ENCODE peak calls at places on chromosomes 16 and 17, in eight cellular contexts. One of them, this sample, is unnamed.

GRCh38 chr16:48949636-48950035 is 332.0 kb downstream of the CBLN1 start:
- DNase-seq in adrenal gland: no peak
- DNase-seq in fibroblast of the aortic adventitia: peak
- DNase-seq in AG04450: no peak
- DNase-seq in OCI-LY7: no peak
- DNase-seq in HFF-Myc: no peak
- DNase-seq in heart right ventricle: no peak
- DNase-seq in uterus: no peak
- DNase-seq in this sample: no peak

GRCh38 chr17:61410100-61410551 is 10.5 kb downstream of the TBX2 start:
- DNase-seq in adrenal gland: peak
- DNase-seq in fibroblast of the aortic adventitia: no peak
- DNase-seq in AG04450: no peak
- DNase-seq in OCI-LY7: no peak
- DNase-seq in HFF-Myc: no peak
- DNase-seq in heart right ventricle: no peak
- DNase-seq in uterus: no peak
- DNase-seq in this sample: peak

GRCh38 chr16:10971560-10971961 is 27.2 kb downstream of the CLEC16A start:
- DNase-seq in adrenal gland: peak
- DNase-seq in fibroblast of the aortic adventitia: peak
- DNase-seq in AG04450: peak
- DNase-seq in OCI-LY7: peak
- DNase-seq in HFF-Myc: peak
- DNase-seq in heart right ventricle: no peak
- DNase-seq in uterus: peak
- DNase-seq in this sample: peak

GRCh38 chr16:13883266-13883665 is 36.7 kb upstream of the ERCC4 start:
- DNase-seq in adrenal gland: no peak
- DNase-seq in fibroblast of the aortic adventitia: no peak
- DNase-seq in AG04450: no peak
- DNase-seq in OCI-LY7: no peak
- DNase-seq in HFF-Myc: no peak
- DNase-seq in heart right ventricle: no peak
- DNase-seq in uterus: no peak
- DNase-seq in this sample: no peak

GRCh38 chr16:25106567-25107465 is 4.7 kb upstream of the LCMT1 start:
- DNase-seq in adrenal gland: peak
- DNase-seq in fibroblast of the aortic adventitia: peak
- DNase-seq in AG04450: peak
- DNase-seq in OCI-LY7: no peak
- DNase-seq in HFF-Myc: peak
- DNase-seq in heart right ventricle: peak
- DNase-seq in uterus: peak
- DNase-seq in this sample: peak

GRCh38 chr17:73042809-73043685 is 49.4 kb downstream of the SLC39A11 start:
- DNase-seq in adrenal gland: no peak
- DNase-seq in fibroblast of the aortic adventitia: peak
- DNase-seq in AG04450: no peak
- DNase-seq in OCI-LY7: no peak
- DNase-seq in HFF-Myc: no peak
- DNase-seq in heart right ventricle: no peak
- DNase-seq in uterus: no peak
- DNase-seq in this sample: no peak

GRCh38 chr16:5951486-5951885 is 853.9 kb upstream of the EEF2KMT start:
- DNase-seq in adrenal gland: no peak
- DNase-seq in fibroblast of the aortic adventitia: no peak
- DNase-seq in AG04450: no peak
- DNase-seq in OCI-LY7: no peak
- DNase-seq in HFF-Myc: no peak
- DNase-seq in heart right ventricle: no peak
- DNase-seq in uterus: no peak
- DNase-seq in this sample: no peak

GRCh38 chr17:28406478-28406824 is 439 bp upstream of the SLC46A1 start:
- DNase-seq in adrenal gland: peak
- DNase-seq in fibroblast of the aortic adventitia: no peak
- DNase-seq in AG04450: no peak
- DNase-seq in OCI-LY7: no peak
- DNase-seq in HFF-Myc: no peak
- DNase-seq in heart right ventricle: no peak
- DNase-seq in uterus: no peak
- DNase-seq in this sample: no peak

DNA sequence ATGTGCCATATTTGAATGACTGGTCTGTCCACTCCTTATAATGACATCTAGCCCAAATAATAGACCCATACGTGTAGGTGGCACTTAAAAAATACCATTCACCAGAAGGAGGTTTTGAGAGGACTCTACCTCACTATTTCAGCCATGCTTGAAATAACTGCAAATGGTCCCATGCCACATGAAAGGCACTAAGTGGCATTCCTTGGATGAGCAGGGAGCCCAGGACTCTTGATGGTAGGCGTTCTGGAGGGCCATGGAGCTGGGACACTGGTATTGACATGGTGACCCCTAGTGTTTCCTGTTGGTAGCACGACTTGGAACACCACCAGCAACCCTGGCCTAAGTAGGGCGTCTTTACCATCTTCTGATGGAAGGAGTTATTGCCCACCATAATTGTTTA is 148.7 kb upstream of the ZFHX3 start:
- DNase-seq in adrenal gland: peak
- DNase-seq in fibroblast of the aortic adventitia: peak
- DNase-seq in AG04450: no peak
- DNase-seq in OCI-LY7: peak
- DNase-seq in HFF-Myc: no peak
- DNase-seq in heart right ventricle: peak
- DNase-seq in uterus: peak
- DNase-seq in this sample: peak
- TF ChIP-seq CTCF in adrenal gland: peak
- TF ChIP-seq CTCF in fibroblast of the aortic adventitia: peak
- TF ChIP-seq CTCF in AG04450: peak
- TF ChIP-seq CTCF in OCI-LY7: peak
- TF ChIP-seq CTCF in HFF-Myc: peak
- TF ChIP-seq CTCF in heart right ventricle: peak
- TF ChIP-seq CTCF in uterus: peak
- TF ChIP-seq CTCF in this sample: peak

GRCh38 chr17:45318561-45319230 is 1.9 kb upstream of the MAP3K14 start:
- DNase-seq in adrenal gland: no peak
- DNase-seq in fibroblast of the aortic adventitia: no peak
- DNase-seq in AG04450: no peak
- DNase-seq in OCI-LY7: no peak
- DNase-seq in HFF-Myc: no peak
- DNase-seq in heart right ventricle: no peak
- DNase-seq in uterus: no peak
- DNase-seq in this sample: no peak

GRCh38 chr17:45317113-45317820 is 447 bp upstream of the MAP3K14 start:
- DNase-seq in adrenal gland: peak
- DNase-seq in fibroblast of the aortic adventitia: peak
- DNase-seq in AG04450: peak
- DNase-seq in OCI-LY7: peak
- DNase-seq in HFF-Myc: peak
- DNase-seq in heart right ventricle: peak
- DNase-seq in uterus: peak
- DNase-seq in this sample: peak

GRCh38 chr17:45314761-45315549 is 1.9 kb downstream of the MAP3K14 start:
- DNase-seq in adrenal gland: no peak
- DNase-seq in fibroblast of the aortic adventitia: no peak
- DNase-seq in AG04450: no peak
- DNase-seq in OCI-LY7: peak
- DNase-seq in HFF-Myc: no peak
- DNase-seq in heart right ventricle: no peak
- DNase-seq in uterus: no peak
- DNase-seq in this sample: peak

GRCh38 chr17:45315583-45316270 is 1.1 kb downstream of the MAP3K14 start:
- DNase-seq in adrenal gland: no peak
- DNase-seq in fibroblast of the aortic adventitia: no peak
- DNase-seq in AG04450: no peak
- DNase-seq in OCI-LY7: peak
- DNase-seq in HFF-Myc: no peak
- DNase-seq in heart right ventricle: no peak
- DNase-seq in uterus: no peak
- DNase-seq in this sample: no peak

DNA sequence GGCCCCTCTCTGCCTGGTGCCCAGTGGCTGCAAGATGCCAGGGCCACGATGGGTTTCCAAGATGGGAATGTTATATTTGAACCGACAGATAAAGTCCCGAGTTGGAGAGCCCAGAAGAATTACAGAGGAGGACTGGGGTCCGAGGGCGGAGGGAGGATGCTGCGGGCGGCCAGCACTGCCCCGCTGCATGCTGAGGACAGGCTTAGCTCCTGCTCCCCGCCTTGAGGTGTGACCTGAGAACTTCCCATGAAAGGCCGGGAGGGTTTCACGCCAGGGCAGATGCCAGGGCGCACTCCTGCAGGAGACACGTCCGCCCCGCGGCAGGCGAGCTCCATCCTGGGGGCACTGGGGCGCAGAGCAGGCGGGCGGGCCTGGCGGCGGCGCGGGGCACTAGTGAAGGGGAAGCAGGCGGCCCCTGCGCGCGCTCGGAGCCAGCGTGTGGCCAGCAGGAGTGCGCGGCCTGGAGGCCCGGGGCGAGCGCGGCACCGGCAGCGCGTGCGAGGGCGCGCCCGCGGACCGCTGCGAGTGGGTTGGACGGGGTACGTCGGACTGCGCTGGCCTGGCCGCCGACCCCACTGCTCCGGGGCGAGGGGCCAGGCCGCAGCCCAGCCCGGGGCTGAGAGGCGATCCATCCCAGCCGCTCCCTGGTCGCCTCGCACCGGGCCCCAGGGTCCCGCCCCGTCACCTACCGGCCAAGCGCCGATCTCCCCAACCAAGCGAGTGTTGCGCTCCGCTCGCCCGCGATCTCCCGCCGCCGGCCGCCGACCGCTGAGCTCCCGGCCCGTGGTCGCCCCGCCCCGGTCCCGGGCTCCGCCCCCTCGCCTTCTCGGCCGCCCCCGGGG is at the start of gene MAP3K14:
- DNase-seq in adrenal gland: peak
- DNase-seq in fibroblast of the aortic adventitia: peak
- DNase-seq in AG04450: no peak
- DNase-seq in OCI-LY7: peak
- DNase-seq in HFF-Myc: no peak
- DNase-seq in heart right ventricle: peak
- DNase-seq in uterus: peak
- DNase-seq in this sample: no peak
- TF ChIP-seq CTCF in adrenal gland: peak
- TF ChIP-seq CTCF in fibroblast of the aortic adventitia: no peak
- TF ChIP-seq CTCF in AG04450: peak
- TF ChIP-seq CTCF in OCI-LY7: peak
- TF ChIP-seq CTCF in HFF-Myc: no peak
- TF ChIP-seq CTCF in heart right ventricle: peak
- TF ChIP-seq CTCF in uterus: peak
- TF ChIP-seq CTCF in this sample: peak

GRCh38 chr16:70578035-70578434 is 54.4 kb downstream of the SF3B3 start:
- DNase-seq in adrenal gland: no peak
- DNase-seq in fibroblast of the aortic adventitia: no peak
- DNase-seq in AG04450: no peak
- DNase-seq in OCI-LY7: no peak
- DNase-seq in HFF-Myc: no peak
- DNase-seq in heart right ventricle: no peak
- DNase-seq in uterus: no peak
- DNase-seq in this sample: no peak

GRCh38 chr16:70579248-70579647 is 55.6 kb downstream of the SF3B3 start:
- DNase-seq in adrenal gland: no peak
- DNase-seq in fibroblast of the aortic adventitia: no peak
- DNase-seq in AG04450: no peak
- DNase-seq in OCI-LY7: no peak
- DNase-seq in HFF-Myc: no peak
- DNase-seq in heart right ventricle: no peak
- DNase-seq in uterus: no peak
- DNase-seq in this sample: no peak

GRCh38 chr16:70579648-70580630 is 56.3 kb downstream of the SF3B3 start:
- DNase-seq in adrenal gland: peak
- DNase-seq in fibroblast of the aortic adventitia: no peak
- DNase-seq in AG04450: no peak
- DNase-seq in OCI-LY7: no peak
- DNase-seq in HFF-Myc: no peak
- DNase-seq in heart right ventricle: peak
- DNase-seq in uterus: peak
- DNase-seq in this sample: no peak

GRCh38 chr16:70586731-70587130 is 59.6 kb upstream of the IL34 start:
- DNase-seq in adrenal gland: no peak
- DNase-seq in fibroblast of the aortic adventitia: no peak
- DNase-seq in AG04450: no peak
- DNase-seq in OCI-LY7: no peak
- DNase-seq in HFF-Myc: no peak
- DNase-seq in heart right ventricle: no peak
- DNase-seq in uterus: no peak
- DNase-seq in this sample: no peak

DNA sequence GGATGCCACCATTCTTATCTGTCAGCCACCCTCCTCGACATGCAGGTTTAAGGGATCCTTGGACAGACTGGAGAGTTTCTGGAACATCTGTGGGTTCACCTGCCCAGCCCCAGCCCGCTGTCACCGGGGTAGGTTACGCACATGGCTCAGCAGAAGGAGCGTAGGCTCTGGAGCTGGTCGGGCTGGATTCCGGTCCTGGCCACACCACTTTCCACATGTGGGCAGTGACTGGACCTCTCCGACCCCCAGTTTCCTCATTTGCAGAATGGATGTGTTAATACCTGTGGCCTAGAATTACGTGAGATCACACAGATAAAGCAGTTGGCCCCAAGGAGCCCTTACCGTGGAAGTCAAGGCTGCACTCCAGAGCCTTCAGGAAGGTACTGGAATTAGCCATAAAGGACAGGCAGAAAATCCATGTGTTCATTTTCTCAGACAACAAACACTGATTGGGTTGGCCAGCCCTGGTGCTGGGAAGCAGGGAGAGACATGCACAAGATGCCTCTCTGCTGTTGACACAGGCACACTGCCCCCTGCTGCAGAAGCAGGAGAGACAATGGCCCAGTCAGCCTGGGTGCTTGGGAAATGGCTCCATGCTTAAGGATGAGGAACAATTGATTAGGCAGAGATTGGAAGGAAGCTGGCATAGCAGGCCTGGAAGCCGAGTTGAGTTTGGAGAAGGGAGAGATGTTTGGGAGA is 58.8 kb downstream of the SF3B3 start:
- DNase-seq in adrenal gland: no peak
- DNase-seq in fibroblast of the aortic adventitia: no peak
- DNase-seq in AG04450: no peak
- DNase-seq in OCI-LY7: no peak
- DNase-seq in HFF-Myc: no peak
- DNase-seq in heart right ventricle: no peak
- DNase-seq in uterus: no peak
- DNase-seq in this sample: no peak
- TF ChIP-seq CTCF in adrenal gland: no peak
- TF ChIP-seq CTCF in fibroblast of the aortic adventitia: peak
- TF ChIP-seq CTCF in AG04450: peak
- TF ChIP-seq CTCF in OCI-LY7: peak
- TF ChIP-seq CTCF in HFF-Myc: peak
- TF ChIP-seq CTCF in heart right ventricle: no peak
- TF ChIP-seq CTCF in uterus: no peak
- TF ChIP-seq CTCF in this sample: peak

GRCh38 chr17:46978489-46979022 is 497 bp downstream of the RPRML start:
- DNase-seq in adrenal gland: no peak
- DNase-seq in fibroblast of the aortic adventitia: no peak
- DNase-seq in AG04450: no peak
- DNase-seq in OCI-LY7: peak
- DNase-seq in HFF-Myc: no peak
- DNase-seq in heart right ventricle: no peak
- DNase-seq in uterus: no peak
- DNase-seq in this sample: peak

GRCh38 chr17:46979023-46979870 is at the start of gene RPRML:
- DNase-seq in adrenal gland: no peak
- DNase-seq in fibroblast of the aortic adventitia: no peak
- DNase-seq in AG04450: no peak
- DNase-seq in OCI-LY7: peak
- DNase-seq in HFF-Myc: no peak
- DNase-seq in heart right ventricle: peak
- DNase-seq in uterus: peak
- DNase-seq in this sample: peak

GRCh38 chr17:46977750-46978488 is 1.1 kb downstream of the RPRML start:
- DNase-seq in adrenal gland: no peak
- DNase-seq in fibroblast of the aortic adventitia: no peak
- DNase-seq in AG04450: no peak
- DNase-seq in OCI-LY7: no peak
- DNase-seq in HFF-Myc: no peak
- DNase-seq in heart right ventricle: no peak
- DNase-seq in uterus: no peak
- DNase-seq in this sample: no peak

GRCh38 chr17:46976626-46977270 is 2.3 kb downstream of the RPRML start:
- DNase-seq in adrenal gland: no peak
- DNase-seq in fibroblast of the aortic adventitia: no peak
- DNase-seq in AG04450: no peak
- DNase-seq in OCI-LY7: no peak
- DNase-seq in HFF-Myc: no peak
- DNase-seq in heart right ventricle: no peak
- DNase-seq in uterus: no peak
- DNase-seq in this sample: no peak

DNA sequence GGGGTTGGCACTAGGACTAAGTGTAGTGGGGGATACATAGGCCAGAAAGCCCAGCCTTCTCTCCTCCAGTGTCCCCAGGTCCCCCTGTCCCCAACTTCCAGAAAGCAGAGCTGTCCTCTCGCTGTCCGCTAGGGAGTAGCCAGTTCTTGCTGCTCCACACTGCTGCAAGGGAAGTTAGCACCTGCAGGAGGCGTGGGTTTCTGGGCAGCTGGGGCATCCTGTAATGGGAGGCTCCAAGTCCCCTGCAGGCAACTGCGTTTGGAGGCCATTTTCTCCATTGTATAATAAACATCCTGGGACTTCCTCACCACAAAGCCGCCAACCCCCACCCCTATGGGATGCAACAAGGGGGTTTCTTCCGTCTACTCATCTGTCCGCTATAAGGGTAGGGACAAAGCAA is 1.7 kb downstream of the RPRML start:
- DNase-seq in adrenal gland: no peak
- DNase-seq in fibroblast of the aortic adventitia: no peak
- DNase-seq in AG04450: no peak
- DNase-seq in OCI-LY7: peak
- DNase-seq in HFF-Myc: peak
- DNase-seq in heart right ventricle: no peak
- DNase-seq in uterus: no peak
- DNase-seq in this sample: no peak
- TF ChIP-seq CTCF in adrenal gland: no peak
- TF ChIP-seq CTCF in fibroblast of the aortic adventitia: no peak
- TF ChIP-seq CTCF in AG04450: peak
- TF ChIP-seq CTCF in OCI-LY7: peak
- TF ChIP-seq CTCF in HFF-Myc: peak
- TF ChIP-seq CTCF in heart right ventricle: no peak
- TF ChIP-seq CTCF in uterus: no peak
- TF ChIP-seq CTCF in this sample: no peak